ENCODE peak calls at places on chromosome 19, in four cellular contexts. One of them, this sample, is unnamed.

GRCh38 chr19:39969266-39969665 is 1.7 kb upstream of the PSMC4 start:
- DNase-seq in A549: no peak
- DNase-seq in WTC11: no peak
- DNase-seq in PC-3: no peak
- DNase-seq in this sample: no peak

GRCh38 chr19:55165952-55166529 is 372 bp downstream of the DNAAF3 start:
- DNase-seq in A549: peak
- DNase-seq in PC-3: peak
- DNase-seq in WTC11: peak
- DNase-seq in this sample: peak

GRCh38 chr19:39223703-39224279 is 19.7 kb upstream of the SYCN start:
- DNase-seq in WTC11: peak
- DNase-seq in A549: peak
- DNase-seq in PC-3: peak
- DNase-seq in this sample: peak

GRCh38 chr19:29708553-29709439 is 6.3 kb downstream of the C19orf12 start:
- DNase-seq in PC-3: no peak
- DNase-seq in WTC11: no peak
- DNase-seq in A549: no peak
- DNase-seq in this sample: no peak

GRCh38 chr19:16829822-16830289 is 658 bp downstream of the SIN3B start:
- DNase-seq in WTC11: no peak
- DNase-seq in A549: no peak
- DNase-seq in PC-3: no peak
- DNase-seq in this sample: no peak

GRCh38 chr19:33502991-33503790 is 18.4 kb downstream of the PEPD start:
- DNase-seq in WTC11: no peak
- DNase-seq in A549: no peak
- DNase-seq in PC-3: no peak
- DNase-seq in this sample: no peak

GRCh38 chr19:2594319-2594718 is 108.2 kb downstream of the GNG7 start:
- DNase-seq in WTC11: no peak
- DNase-seq in PC-3: no peak
- DNase-seq in A549: no peak
- DNase-seq in this sample: no peak

GRCh38 chr19:14113762-14114414 is 3.7 kb downstream of the PRKACA start:
- DNase-seq in A549: no peak
- DNase-seq in PC-3: peak
- DNase-seq in WTC11: peak
- DNase-seq in this sample: no peak

GRCh38 chr19:41792513-41793413 is 3.6 kb upstream of the CEACAM3 start:
- DNase-seq in A549: peak
- DNase-seq in WTC11: peak
- DNase-seq in PC-3: peak
- DNase-seq in this sample: peak

GRCh38 chr19:14030997-14031718 is 404 bp upstream of the IL27RA start:
- DNase-seq in WTC11: no peak
- DNase-seq in A549: no peak
- DNase-seq in PC-3: no peak
- DNase-seq in this sample: no peak

GRCh38 chr19:884420-885211 is 8.4 kb downstream of the MED16 start:
- DNase-seq in A549: no peak
- DNase-seq in PC-3: no peak
- DNase-seq in WTC11: no peak
- DNase-seq in this sample: no peak

GRCh38 chr19:40578442-40578908 is 1.8 kb downstream of the SHKBP1 start:
- DNase-seq in A549: peak
- DNase-seq in PC-3: peak
- DNase-seq in WTC11: peak
- DNase-seq in this sample: peak

GRCh38 chr19:11187409-11187808 is 9.9 kb downstream of the KANK2 start:
- DNase-seq in PC-3: no peak
- DNase-seq in WTC11: no peak
- DNase-seq in A549: no peak
- DNase-seq in this sample: no peak

GRCh38 chr19:49546825-49547565 is 19.2 kb downstream of the RCN3 start:
- DNase-seq in WTC11: peak
- DNase-seq in PC-3: peak
- DNase-seq in A549: peak
- DNase-seq in this sample: peak

GRCh38 chr19:48400018-48400742 is 6.7 kb downstream of the GRIN2D start:
- DNase-seq in PC-3: peak
- DNase-seq in WTC11: peak
- DNase-seq in A549: peak
- DNase-seq in this sample: peak

GRCh38 chr19:1861599-1862031 is 1.8 kb downstream of the KLF16 start:
- DNase-seq in A549: no peak
- DNase-seq in WTC11: no peak
- DNase-seq in PC-3: no peak
- DNase-seq in this sample: no peak

GRCh38 chr19:41123716-41124244 is 9.5 kb downstream of the CYP2F1 start:
- DNase-seq in PC-3: no peak
- DNase-seq in A549: no peak
- DNase-seq in WTC11: no peak
- DNase-seq in this sample: no peak

GRCh38 chr19:47100290-47100689 is 13.3 kb downstream of the ZC3H4 start:
- DNase-seq in WTC11: no peak
- DNase-seq in PC-3: no peak
- DNase-seq in A549: no peak
- DNase-seq in this sample: no peak

GRCh38 chr19:49437231-49437630 is 4.1 kb downstream of the SLC17A7 start:
- DNase-seq in PC-3: no peak
- DNase-seq in WTC11: no peak
- DNase-seq in A549: no peak
- DNase-seq in this sample: no peak

GRCh38 chr19:14002571-14003278 is 3.4 kb downstream of the RFX1 start:
- DNase-seq in A549: no peak
- DNase-seq in WTC11: no peak
- DNase-seq in PC-3: no peak
- DNase-seq in this sample: no peak

GRCh38 chr19:39941615-39942507 is 7.4 kb upstream of the FCGBP start:
- DNase-seq in A549: no peak
- DNase-seq in PC-3: peak
- DNase-seq in WTC11: no peak
- DNase-seq in this sample: no peak

GRCh38 chr19:55146078-55146647 is 2.8 kb downstream of the TNNT1 start:
- DNase-seq in A549: peak
- DNase-seq in PC-3: peak
- DNase-seq in WTC11: peak
- DNase-seq in this sample: no peak

GRCh38 chr19:2988568-2988967 is 11.2 kb downstream of the TLE6 start:
- DNase-seq in A549: no peak
- DNase-seq in PC-3: no peak
- DNase-seq in WTC11: no peak
- DNase-seq in this sample: no peak

GRCh38 chr19:658916-659839 is 3.8 kb downstream of the RNF126 start:
- DNase-seq in PC-3: no peak
- DNase-seq in WTC11: no peak
- DNase-seq in A549: no peak
- DNase-seq in this sample: no peak

GRCh38 chr19:39858541-39858940 is 12.4 kb upstream of the FBL start:
- DNase-seq in WTC11: peak
- DNase-seq in PC-3: no peak
- DNase-seq in A549: no peak
- DNase-seq in this sample: no peak

GRCh38 chr19:29545866-29546582 is 20.2 kb downstream of the VSTM2B start:
- DNase-seq in A549: no peak
- DNase-seq in WTC11: no peak
- DNase-seq in PC-3: no peak
- DNase-seq in this sample: no peak

GRCh38 chr19:8041553-8041952 is 11.0 kb upstream of the CCL25 start:
- DNase-seq in WTC11: no peak
- DNase-seq in PC-3: no peak
- DNase-seq in A549: no peak
- DNase-seq in this sample: no peak

DNA sequence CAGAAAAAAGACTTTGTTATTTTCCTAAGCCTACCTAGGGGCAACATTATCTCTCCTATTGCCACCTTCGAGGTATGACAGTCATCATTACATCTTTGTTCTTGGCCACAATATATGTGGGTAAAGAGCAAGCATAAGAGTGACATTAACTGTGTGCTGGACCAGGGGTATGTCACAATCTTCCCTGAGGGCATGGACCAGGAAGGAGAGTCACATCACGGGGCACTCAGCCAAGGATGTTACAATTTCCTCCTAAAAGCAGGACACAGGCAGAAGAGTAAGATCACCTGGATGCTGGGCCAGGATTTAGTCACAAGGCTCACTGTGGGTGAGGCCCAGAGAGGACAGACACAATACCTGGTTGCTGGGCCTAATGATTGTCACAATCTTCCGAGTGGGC is 53.0 kb upstream of the ZNF728 start:
- DNase-seq in A549: no peak
- DNase-seq in WTC11: no peak
- DNase-seq in PC-3: peak
- DNase-seq in this sample: no peak
- TF ChIP-seq CTCF in A549: no peak
- TF ChIP-seq CTCF in WTC11: no peak
- TF ChIP-seq CTCF in PC-3: no peak
- TF ChIP-seq CTCF in this sample: no peak

GRCh38 chr19:35015576-35016351 is 14.5 kb upstream of the SCN1B start:
- DNase-seq in WTC11: no peak
- DNase-seq in A549: no peak
- DNase-seq in PC-3: no peak
- DNase-seq in this sample: no peak
- TF ChIP-seq CTCF in WTC11: no peak
- TF ChIP-seq CTCF in A549: no peak
- TF ChIP-seq CTCF in PC-3: no peak
- TF ChIP-seq CTCF in this sample: no peak

GRCh38 chr19:51341066-51341465 is 873 bp downstream of the VSIG10L start:
- DNase-seq in A549: no peak
- DNase-seq in PC-3: no peak
- DNase-seq in WTC11: no peak
- DNase-seq in this sample: no peak

GRCh38 chr19:51339313-51339686 is 2.6 kb downstream of the VSIG10L start:
- DNase-seq in A549: peak
- DNase-seq in WTC11: no peak
- DNase-seq in PC-3: no peak
- DNase-seq in this sample: no peak

GRCh38 chr19:51338563-51339312 is 3.2 kb downstream of the VSIG10L start:
- DNase-seq in A549: peak
- DNase-seq in WTC11: peak
- DNase-seq in PC-3: peak
- DNase-seq in this sample: peak

GRCh38 chr19:51337861-51338562 is 3.9 kb downstream of the VSIG10L start:
- DNase-seq in A549: no peak
- DNase-seq in PC-3: no peak
- DNase-seq in WTC11: no peak
- DNase-seq in this sample: no peak

GRCh38 chr19:51339687-51340656 is 2.0 kb downstream of the VSIG10L start:
- DNase-seq in PC-3: peak
- DNase-seq in A549: peak
- DNase-seq in WTC11: peak
- DNase-seq in this sample: peak
- TF ChIP-seq CTCF in PC-3: no peak
- TF ChIP-seq CTCF in A549: peak
- TF ChIP-seq CTCF in WTC11: no peak
- TF ChIP-seq CTCF in this sample: peak

DNA sequence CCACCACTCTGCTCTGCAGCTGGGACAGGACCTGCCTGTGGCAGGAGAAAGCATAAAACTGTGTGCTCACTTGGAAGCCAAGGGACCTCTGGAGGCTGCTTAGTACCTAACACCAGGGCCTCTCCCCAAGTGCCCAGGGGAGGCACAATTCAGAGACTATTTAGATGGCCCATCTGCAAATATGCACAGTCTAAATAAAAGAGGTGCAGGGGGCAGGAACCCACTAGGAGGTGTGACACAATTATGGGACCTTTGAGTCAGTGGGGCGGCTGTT is 32.6 kb upstream of the EPHX3 start:
- DNase-seq in PC-3: no peak
- DNase-seq in WTC11: no peak
- DNase-seq in A549: no peak
- DNase-seq in this sample: no peak
- TF ChIP-seq CTCF in PC-3: no peak
- TF ChIP-seq CTCF in WTC11: no peak
- TF ChIP-seq CTCF in A549: no peak
- TF ChIP-seq CTCF in this sample: no peak

GRCh38 chr19:38070573-38070972 is 153.4 kb downstream of the DPF1 start:
- DNase-seq in A549: no peak
- DNase-seq in WTC11: no peak
- DNase-seq in PC-3: peak
- DNase-seq in this sample: no peak

GRCh38 chr19:38071647-38072046 is 152.4 kb downstream of the DPF1 start:
- DNase-seq in WTC11: no peak
- DNase-seq in PC-3: no peak
- DNase-seq in A549: no peak
- DNase-seq in this sample: no peak

GRCh38 chr19:38072776-38073411 is 151.1 kb downstream of the DPF1 start:
- DNase-seq in PC-3: no peak
- DNase-seq in A549: no peak
- DNase-seq in WTC11: no peak
- DNase-seq in this sample: no peak

GRCh38 chr19:38064661-38065425 is 157.8 kb downstream of the SIPA1L3 start:
- DNase-seq in PC-3: no peak
- DNase-seq in A549: no peak
- DNase-seq in WTC11: no peak
- DNase-seq in this sample: no peak

GRCh38 chr19:38068851-38069250 is 155.2 kb downstream of the DPF1 start:
- DNase-seq in PC-3: no peak
- DNase-seq in A549: no peak
- DNase-seq in WTC11: no peak
- DNase-seq in this sample: no peak
- TF ChIP-seq CTCF in PC-3: no peak
- TF ChIP-seq CTCF in A549: no peak
- TF ChIP-seq CTCF in WTC11: no peak
- TF ChIP-seq CTCF in this sample: no peak

GRCh38 chr19:18460900-18461299 is 23.0 kb upstream of the ISYNA1 start:
- DNase-seq in WTC11: no peak
- DNase-seq in A549: no peak
- DNase-seq in PC-3: no peak
- DNase-seq in this sample: no peak

GRCh38 chr19:18461471-18461870 is 23.5 kb upstream of the ISYNA1 start:
- DNase-seq in A549: no peak
- DNase-seq in WTC11: no peak
- DNase-seq in PC-3: no peak
- DNase-seq in this sample: no peak

GRCh38 chr19:18456974-18457373 is 19.0 kb upstream of the ISYNA1 start:
- DNase-seq in A549: no peak
- DNase-seq in PC-3: no peak
- DNase-seq in WTC11: no peak
- DNase-seq in this sample: no peak

GRCh38 chr19:18457478-18458331 is 19.8 kb upstream of the ISYNA1 start:
- DNase-seq in PC-3: no peak
- DNase-seq in A549: no peak
- DNase-seq in WTC11: no peak
- DNase-seq in this sample: no peak

DNA sequence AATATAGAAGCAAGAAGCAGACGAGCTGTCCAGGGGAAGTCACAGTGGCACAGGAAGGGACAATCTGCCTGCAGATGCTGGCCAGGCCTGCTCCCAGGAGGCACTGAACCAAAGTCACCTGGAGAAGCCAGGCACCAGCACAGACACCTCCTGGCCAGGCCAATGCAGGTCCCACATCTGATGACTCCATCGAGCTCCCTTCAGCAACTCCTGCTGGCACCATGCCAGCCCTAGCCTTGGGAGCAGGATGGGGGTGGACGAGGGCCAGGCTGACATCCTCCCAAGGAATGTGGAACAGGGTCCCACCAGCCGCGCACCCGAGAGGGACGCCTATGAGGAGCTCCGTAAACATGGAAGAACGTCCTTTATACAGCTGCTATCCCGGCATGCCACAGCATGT is 22.4 kb upstream of the ISYNA1 start:
- DNase-seq in WTC11: no peak
- DNase-seq in A549: no peak
- DNase-seq in PC-3: peak
- DNase-seq in this sample: no peak
- TF ChIP-seq CTCF in WTC11: no peak
- TF ChIP-seq CTCF in A549: no peak
- TF ChIP-seq CTCF in PC-3: no peak
- TF ChIP-seq CTCF in this sample: no peak

This sample was measured in endothelial cell.